ENCODE peak calls at places on chromosomes 7 and 10, in nine cellular contexts. I is sigmoid colon, V is transverse colon, Y is tibial nerve, Q is hepatocyte, U is MM.1S, E is GM12878, R is A673, X is thoracic aorta. G is an unnamed sample.

GRCh38 chr7:130890176-130891020 is 156.4 kb upstream of the KLF14 start:
- DNase-seq in I (no peak), E (no peak), R (no peak), Q (no peak), Y (no peak), V (no peak), U (no peak), X (no peak), G (no peak)

GRCh38 chr10:91088300-91089140 is 131.9 kb upstream of the PCGF5 start:
- DNase-seq in Q (no peak), X (no peak), E (no peak), I (no peak), V (no peak), U (peak), R (peak), Y (no peak), G (peak)

GRCh38 chr10:131901181-131901829 is 497 bp downstream of the PPP2R2D start:
- DNase-seq in E (no peak), Y (peak), V (peak), X (no peak), U (peak), R (peak), I (peak), Q (peak), G (peak)

GRCh38 chr10:34872820-34873219 is 57.7 kb upstream of the PARD3 start:
- DNase-seq in R (no peak), X (no peak), Q (no peak), V (no peak), I (no peak), E (no peak), Y (no peak), U (peak), G (no peak)

GRCh38 chr10:57624066-57624465 is 643.6 kb downstream of the IPMK start:
- DNase-seq in R (no peak), Y (no peak), E (no peak), I (no peak), V (no peak), U (no peak), Q (no peak), X (no peak), G (no peak)

GRCh38 chr10:46530249-46531186 is 25.9 kb downstream of the GPRIN2 start:
- DNase-seq in I (peak), V (peak), U (no peak), X (no peak), Q (peak), E (no peak), R (no peak), Y (no peak), G (peak)

GRCh38 chr10:75187961-75188426 is 22.6 kb upstream of the VDAC2 start:
- DNase-seq in Y (no peak), R (peak), V (peak), E (peak), Q (peak), X (no peak), U (peak), I (no peak), G (peak)

GRCh38 chr10:127196227-127196954 is at the start of gene INSYN2A:
- DNase-seq in E (no peak), U (no peak), X (no peak), Q (peak), Y (no peak), V (peak), R (peak), I (no peak), G (peak)

GRCh38 chr10:11264481-11265044 is 246.9 kb downstream of the CELF2 start:
- DNase-seq in Y (no peak), V (no peak), U (no peak), R (no peak), I (no peak), E (no peak), Q (no peak), X (no peak), G (no peak)

GRCh38 chr7:105388373-105389089 is at the start of gene SRPK2:
- DNase-seq in I (peak), U (peak), E (no peak), V (peak), Q (peak), X (no peak), R (peak), Y (peak), G (peak)

GRCh38 chr7:519429-519973 is at the start of gene PDGFA:
- DNase-seq in U (no peak), R (peak), E (no peak), X (no peak), Y (no peak), Q (peak), V (no peak), I (no peak), G (peak)

GRCh38 chr7:72710983-72711382 is 117.0 kb downstream of the TYW1B start:
- DNase-seq in V (no peak), R (no peak), E (no peak), I (no peak), Y (no peak), U (no peak), Q (peak), X (no peak), G (no peak)

GRCh38 chr10:97002670-97003069 is 170.6 kb downstream of the LCOR start:
- DNase-seq in E (no peak), R (no peak), X (no peak), I (no peak), Q (no peak), V (no peak), Y (no peak), U (no peak), G (no peak)

GRCh38 chr7:31368620-31369019 is 28.1 kb upstream of the NEUROD6 start:
- DNase-seq in Q (peak), I (no peak), U (no peak), V (no peak), Y (no peak), X (no peak), R (no peak), E (no peak), G (no peak)

GRCh38 chr10:29688230-29688634 is 53.5 kb upstream of the SVIL start:
- DNase-seq in X (no peak), V (no peak), E (no peak), Y (no peak), U (no peak), Q (no peak), R (peak), I (no peak), G (peak)

GRCh38 chr10:24518981-24519597 is 204.6 kb downstream of the ARHGAP21 start:
- DNase-seq in V (peak), R (peak), Q (peak), I (peak), E (no peak), X (no peak), U (no peak), Y (peak), G (peak)

GRCh38 chr7:138519061-138519798 is 59.2 kb downstream of the TRIM24 start:
- DNase-seq in U (no peak), R (no peak), E (no peak), X (no peak), Q (no peak), V (no peak), I (no peak), Y (no peak), G (no peak)

DNA sequence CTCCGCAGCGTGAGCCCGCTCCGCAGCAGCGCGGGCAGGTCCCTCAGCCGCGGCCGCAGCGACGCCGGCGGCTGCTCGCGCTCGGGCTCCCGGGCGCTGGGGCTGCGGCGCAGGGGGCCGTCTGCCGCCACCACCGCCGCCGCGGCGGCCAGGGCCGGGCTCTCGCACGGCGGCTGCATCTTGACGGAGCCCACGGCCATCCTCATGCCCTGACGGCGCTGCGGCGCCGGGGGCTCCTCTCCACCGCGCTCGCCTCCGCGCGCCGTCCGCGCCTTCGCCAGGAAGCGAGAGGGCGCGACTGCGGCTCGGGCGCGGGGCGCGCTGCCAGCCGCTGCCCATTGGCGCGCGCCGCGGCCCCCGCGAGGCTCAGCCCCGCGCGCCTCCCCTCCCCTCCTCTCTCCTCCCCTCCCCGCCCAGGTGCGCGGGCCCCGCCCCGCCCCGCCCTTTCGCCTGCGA is at the start of gene RAPGEF5:
- DNase-seq in E (no peak), Y (no peak), Q (peak), I (no peak), R (peak), X (no peak), V (peak), U (peak), G (no peak)
- H3K4me3 ChIP-seq in E (peak), Y (no peak), Q (peak), I (no peak), R (peak), X (peak), V (peak), U (peak), G (no peak)

GRCh38 chr10:100534726-100535125 is 1.0 kb upstream of the HIF1AN start:
- DNase-seq in I (no peak), X (no peak), Q (no peak), Y (no peak), U (peak), V (no peak), E (no peak), R (no peak), G (no peak)

GRCh38 chr10:100531761-100532160 is 2.1 kb upstream of the NDUFB8 start:
- DNase-seq in Q (no peak), R (no peak), X (no peak), E (peak), Y (no peak), U (peak), V (no peak), I (no peak), G (no peak)

GRCh38 chr10:100537475-100537874 is 1.7 kb downstream of the HIF1AN start:
- DNase-seq in V (no peak), X (no peak), E (no peak), Y (no peak), I (no peak), R (no peak), U (no peak), Q (no peak), G (no peak)

GRCh38 chr10:100535715-100536353 is at the start of gene HIF1AN:
- DNase-seq in Q (peak), V (peak), R (peak), X (peak), I (peak), Y (peak), E (peak), U (peak), G (peak)

GRCh38 chr10:100535338-100535714 is 417 bp upstream of the HIF1AN start:
- DNase-seq in X (no peak), I (no peak), R (no peak), E (no peak), V (no peak), Y (no peak), U (no peak), Q (no peak), G (no peak)
- H3K4me3 ChIP-seq in X (peak), I (peak), R (peak), E (peak), V (peak), Y (peak), U (peak), Q (peak), G (peak)

GRCh38 chr10:80204801-80205477 is 398 bp downstream of the ANXA11 start:
- DNase-seq in E (no peak), Y (no peak), Q (peak), I (peak), R (peak), U (peak), V (peak), X (no peak), G (no peak)
- H3K4me3 ChIP-seq in E (peak), Y (peak), Q (peak), I (peak), R (peak), U (peak), V (peak), X (peak), G (peak)

GRCh38 chr10:92593553-92594046 is 670 bp downstream of the KIF11 start:
- DNase-seq in Y (no peak), X (no peak), Q (no peak), U (no peak), V (no peak), R (no peak), I (no peak), E (no peak), G (no peak)

GRCh38 chr10:92591550-92592140 is 1.3 kb upstream of the KIF11 start:
- DNase-seq in Y (peak), V (peak), X (peak), I (peak), E (peak), U (peak), Q (peak), R (peak), G (peak)

GRCh38 chr10:92595505-92595904 is 2.6 kb downstream of the KIF11 start:
- DNase-seq in Q (no peak), V (no peak), I (no peak), E (no peak), U (no peak), R (no peak), X (no peak), Y (no peak), G (no peak)

GRCh38 chr10:92592761-92593552 is at the start of gene KIF11:
- DNase-seq in U (peak), V (peak), I (peak), Q (peak), R (peak), E (peak), X (peak), Y (peak), G (peak)

DNA sequence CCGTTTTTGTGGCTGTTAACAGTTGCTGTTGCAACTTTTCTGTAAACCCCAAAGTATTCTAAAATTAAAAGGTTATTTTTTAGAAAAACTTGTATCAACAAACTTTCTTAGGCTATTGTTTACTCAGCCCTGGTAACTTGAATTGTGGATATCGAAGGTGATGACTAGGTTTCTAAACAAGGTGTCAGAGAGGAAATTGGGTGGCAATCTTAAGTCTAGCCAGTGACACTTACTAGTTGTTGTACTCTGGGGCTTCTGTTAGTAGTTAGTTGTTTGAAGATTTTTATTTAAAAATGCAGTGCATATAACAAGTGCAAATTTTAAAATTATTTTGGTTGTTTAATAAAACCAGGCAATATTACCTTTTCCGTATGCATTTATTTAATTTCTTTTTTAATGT is 1.3 kb downstream of the KIF11 start:
- DNase-seq in U (peak), Q (no peak), Y (no peak), R (no peak), I (no peak), V (no peak), X (no peak), E (no peak), G (no peak)
- H3K4me3 ChIP-seq in U (peak), Q (peak), Y (no peak), R (peak), I (no peak), V (peak), X (no peak), E (peak), G (peak)

DNA sequence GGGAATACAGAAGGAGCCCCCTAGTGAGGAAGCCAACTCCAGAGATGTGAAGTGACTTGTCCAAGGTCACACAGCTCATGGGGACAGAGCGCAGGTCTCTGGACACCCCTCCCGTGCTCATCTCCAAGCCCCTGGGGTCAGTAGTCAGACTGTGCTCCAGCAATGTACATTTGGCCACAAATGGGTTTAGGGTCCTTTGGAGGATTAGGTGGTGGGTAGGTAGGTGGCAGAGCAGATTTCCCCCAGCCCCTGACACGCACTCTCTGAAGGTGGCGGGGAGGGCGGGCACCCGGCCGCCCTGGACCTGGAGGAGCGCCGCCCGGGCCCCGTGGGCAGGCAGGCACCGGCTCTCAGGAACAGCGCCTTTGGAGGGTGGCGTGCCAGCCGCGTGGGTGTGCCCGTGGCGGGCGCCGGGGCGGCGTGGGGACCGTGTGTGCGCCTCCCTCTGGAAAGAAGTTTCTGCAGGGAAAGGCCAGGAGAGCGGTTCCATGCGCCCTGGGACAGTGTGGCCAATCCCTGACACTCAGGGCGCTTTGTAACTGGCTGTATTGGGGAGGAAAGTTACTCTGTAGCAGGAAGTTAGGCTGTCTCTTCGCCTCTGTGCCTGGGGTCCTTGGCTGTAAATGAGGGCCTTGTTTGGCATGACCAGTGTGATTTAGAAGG is 1.0 kb downstream of the WIPF3 start:
- DNase-seq in Y (no peak), V (peak), U (no peak), I (no peak), E (no peak), X (no peak), R (no peak), Q (peak), G (no peak)
- H3K4me3 ChIP-seq in Y (peak), V (peak), U (no peak), I (peak), E (no peak), X (peak), R (peak), Q (peak), G (no peak)

GRCh38 chr7:117673367-117673766 is 193.5 kb downstream of the CFTR start:
- DNase-seq in I (no peak), V (peak), Q (peak), Y (no peak), X (no peak), E (no peak), R (no peak), U (no peak), G (peak)
- H3K4me3 ChIP-seq in I (no peak), V (no peak), Q (no peak), Y (no peak), X (no peak), E (no peak), R (no peak), U (no peak), G (no peak)

DNA sequence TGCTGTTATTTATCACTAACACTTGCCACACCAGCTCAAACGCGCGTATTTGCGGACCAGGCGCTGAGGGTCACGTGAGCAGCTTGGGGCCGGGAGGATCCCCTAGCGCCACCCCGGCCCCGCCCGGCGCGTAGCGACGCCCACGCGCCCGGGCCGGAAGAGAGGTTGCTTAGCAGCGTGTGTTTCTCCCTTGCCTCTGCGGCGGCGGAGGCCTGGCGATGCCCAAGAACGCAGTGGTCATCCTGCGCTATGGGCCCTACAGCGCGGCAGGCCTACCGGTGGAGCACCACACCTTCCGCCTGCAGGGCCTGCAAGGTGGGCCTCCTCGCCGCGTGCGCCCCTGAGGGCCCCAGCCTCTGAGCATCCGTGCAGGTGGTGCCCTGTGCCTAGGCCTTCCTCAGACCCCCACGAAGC is at the start of gene C10orf53:
- DNase-seq in R (peak), I (no peak), E (no peak), X (no peak), Y (no peak), Q (peak), V (no peak), U (no peak), G (peak)
- H3K4me3 ChIP-seq in R (peak), I (no peak), E (no peak), X (no peak), Y (no peak), Q (no peak), V (no peak), U (no peak), G (peak)

DNA sequence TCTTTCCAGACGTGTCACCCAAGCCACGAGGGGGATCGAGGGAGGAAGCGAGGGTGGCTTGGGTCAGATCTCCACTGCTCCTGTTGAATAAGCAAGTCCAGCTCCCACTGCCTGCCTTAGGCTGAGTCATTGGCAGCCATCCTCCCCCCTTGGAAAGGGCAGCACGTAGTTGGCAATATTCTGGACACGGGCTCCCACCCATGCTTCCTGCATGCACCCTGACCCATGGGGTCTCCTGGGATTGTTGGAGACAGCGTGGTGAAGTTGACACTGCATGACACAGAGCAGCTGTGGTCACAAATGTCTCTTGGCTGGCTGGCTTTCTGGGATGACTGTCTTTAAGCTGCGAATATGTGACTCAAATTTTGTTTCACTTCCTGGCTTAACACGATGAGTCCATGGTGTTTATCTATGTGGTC is 11.2 kb downstream of the BTBD16 start:
- DNase-seq in X (peak), U (no peak), I (peak), Y (no peak), R (no peak), Q (no peak), V (no peak), E (no peak), G (peak)
- H3K4me3 ChIP-seq in X (peak), U (no peak), I (no peak), Y (no peak), R (no peak), Q (no peak), V (no peak), E (no peak), G (no peak)